ENCODE peak calls at places on chromosomes 7 and 10, in four cellular contexts. One of them, this sample, is unnamed.

GRCh38 chr7:34296663-34297062 is 361.4 kb upstream of the NPSR1 start:
- DNase-seq in smooth muscle cell of the brain vasculature: no peak
- DNase-seq in AG10803: peak; percentile 69
- DNase-seq in colonic mucosa: no peak
- DNase-seq in this sample: no peak

GRCh38 chr10:112295853-112296830 is 12.9 kb downstream of the TECTB start:
- DNase-seq in smooth muscle cell of the brain vasculature: no peak
- DNase-seq in AG10803: peak; percentile 55
- DNase-seq in colonic mucosa: no peak
- DNase-seq in this sample: no peak

GRCh38 chr7:144378651-144379050 is 23.4 kb downstream of the ARHGEF5 start:
- DNase-seq in smooth muscle cell of the brain vasculature: no peak
- DNase-seq in AG10803: no peak
- DNase-seq in colonic mucosa: no peak
- DNase-seq in this sample: no peak

GRCh38 chr7:47453093-47454056 is 128.5 kb downstream of the TNS3 start:
- DNase-seq in smooth muscle cell of the brain vasculature: no peak
- DNase-seq in AG10803: peak; percentile 92
- DNase-seq in colonic mucosa: no peak
- DNase-seq in this sample: no peak

GRCh38 chr10:110774069-110775021 is 97.4 kb upstream of the PDCD4 start:
- DNase-seq in smooth muscle cell of the brain vasculature: no peak
- DNase-seq in AG10803: peak; percentile 70
- DNase-seq in colonic mucosa: no peak
- DNase-seq in this sample: peak; percentile 59

GRCh38 chr7:103866919-103867318 is 122.5 kb downstream of the RELN start:
- DNase-seq in smooth muscle cell of the brain vasculature: no peak
- DNase-seq in AG10803: no peak
- DNase-seq in colonic mucosa: no peak
- DNase-seq in this sample: no peak

GRCh38 chr7:42214063-42214679 is 22.8 kb downstream of the GLI3 start:
- DNase-seq in smooth muscle cell of the brain vasculature: no peak
- DNase-seq in AG10803: no peak
- DNase-seq in colonic mucosa: no peak
- DNase-seq in this sample: no peak

GRCh38 chr7:141103847-141104429 is 30.1 kb downstream of the TMEM178B start:
- DNase-seq in smooth muscle cell of the brain vasculature: peak; percentile 9
- DNase-seq in AG10803: no peak
- DNase-seq in colonic mucosa: no peak
- DNase-seq in this sample: no peak

GRCh38 chr7:46993396-46993795 is 588.5 kb downstream of the TNS3 start:
- DNase-seq in smooth muscle cell of the brain vasculature: no peak
- DNase-seq in AG10803: peak; percentile 46
- DNase-seq in colonic mucosa: no peak
- DNase-seq in this sample: no peak

GRCh38 chr7:27151945-27152815 is at the start of gene HOXA3:
- DNase-seq in smooth muscle cell of the brain vasculature: no peak
- DNase-seq in AG10803: peak; percentile 84
- DNase-seq in colonic mucosa: peak; percentile 93
- DNase-seq in this sample: no peak

GRCh38 chr10:102117391-102118159 is 2.6 kb downstream of the LDB1 start:
- DNase-seq in smooth muscle cell of the brain vasculature: no peak
- DNase-seq in AG10803: peak; percentile 83
- DNase-seq in colonic mucosa: peak; percentile 77
- DNase-seq in this sample: peak; percentile 48

GRCh38 chr7:112942981-112943380 is 143.6 kb downstream of the GPR85 start:
- DNase-seq in smooth muscle cell of the brain vasculature: no peak
- DNase-seq in AG10803: no peak
- DNase-seq in colonic mucosa: no peak
- DNase-seq in this sample: no peak

GRCh38 chr10:50550291-50550839 is 73.4 kb downstream of the SGMS1 start:
- DNase-seq in smooth muscle cell of the brain vasculature: no peak
- DNase-seq in AG10803: peak; percentile 25
- DNase-seq in colonic mucosa: peak; percentile 59
- DNase-seq in this sample: no peak

GRCh38 chr10:118958984-118959916 is 70.3 kb upstream of the NANOS1 start:
- DNase-seq in smooth muscle cell of the brain vasculature: no peak
- DNase-seq in AG10803: peak; percentile 85
- DNase-seq in colonic mucosa: no peak
- DNase-seq in this sample: no peak

GRCh38 chr7:33534830-33535229 is 370.5 kb upstream of the BMPER start:
- DNase-seq in smooth muscle cell of the brain vasculature: no peak
- DNase-seq in AG10803: peak; percentile 48
- DNase-seq in colonic mucosa: no peak
- DNase-seq in this sample: no peak

GRCh38 chr10:22849077-22849810 is 78.6 kb upstream of the ARMC3 start:
- DNase-seq in smooth muscle cell of the brain vasculature: no peak
- DNase-seq in AG10803: peak; percentile 34
- DNase-seq in colonic mucosa: peak; percentile 20
- DNase-seq in this sample: no peak

GRCh38 chr10:68826764-68827591 is at the start of gene STOX1:
- DNase-seq in smooth muscle cell of the brain vasculature: peak; percentile 12
- DNase-seq in AG10803: peak; percentile 27
- DNase-seq in colonic mucosa: peak; percentile 58
- DNase-seq in this sample: peak; percentile 50

GRCh38 chr7:91085175-91085574 is 179.1 kb upstream of the FZD1 start:
- DNase-seq in smooth muscle cell of the brain vasculature: no peak
- DNase-seq in AG10803: no peak
- DNase-seq in colonic mucosa: no peak
- DNase-seq in this sample: no peak

GRCh38 chr10:81784111-81784597 is 90.8 kb upstream of the NRG3 start:
- DNase-seq in smooth muscle cell of the brain vasculature: no peak
- DNase-seq in AG10803: no peak
- DNase-seq in colonic mucosa: no peak
- DNase-seq in this sample: no peak

GRCh38 chr10:96138102-96138501 is 8.0 kb downstream of the ZNF518A start:
- DNase-seq in smooth muscle cell of the brain vasculature: no peak
- DNase-seq in AG10803: no peak
- DNase-seq in colonic mucosa: no peak
- DNase-seq in this sample: no peak

GRCh38 chr7:112204072-112204775 is 2.0 kb downstream of the DOCK4 start:
- DNase-seq in smooth muscle cell of the brain vasculature: no peak
- DNase-seq in AG10803: peak; percentile 13
- DNase-seq in colonic mucosa: peak; percentile 22
- DNase-seq in this sample: no peak

GRCh38 chr10:93392111-93392510 is 90.0 kb downstream of the MYOF start:
- DNase-seq in smooth muscle cell of the brain vasculature: no peak
- DNase-seq in AG10803: no peak
- DNase-seq in colonic mucosa: no peak
- DNase-seq in this sample: no peak

GRCh38 chr7:100694196-100694745 is at the start of gene GIGYF1:
- DNase-seq in smooth muscle cell of the brain vasculature: no peak
- DNase-seq in AG10803: peak; percentile 58
- DNase-seq in colonic mucosa: peak; percentile 72
- DNase-seq in this sample: peak; percentile 66